ENCODE peak calls at places on chromosomes 6 and 20, in ten cellular contexts. U is CD8-positive, alpha-beta T cell; T is OCI-LY7; W is astrocyte of the cerebellum; C is right cardiac atrium; G is ovary; O is GM23248; Z is CD4-positive, alpha-beta memory T cell; R is adrenal gland; Y is fibroblast of mammary gland. J is an unnamed sample.

GRCh38 chr20:346640-347316 is at the start of gene NRSN2:
- DNase-seq in R (peak), Y (peak), Z (no peak), C (peak), T (no peak), G (peak), W (no peak), U (no peak), O (peak), J (no peak)

GRCh38 chr20:63223121-63223825 is 7.3 kb upstream of the YTHDF1 start:
- DNase-seq in Z (peak), G (no peak), T (peak), O (peak), Y (peak), W (peak), U (no peak), C (peak), R (peak), J (no peak)

GRCh38 chr6:134060491-134061106 is 8.2 kb upstream of the SLC2A12 start:
- DNase-seq in O (peak), W (peak), G (no peak), Y (peak), C (no peak), Z (no peak), U (no peak), R (no peak), T (no peak), J (no peak)

GRCh38 chr20:57414867-57415592 is 23.8 kb downstream of the RBM38 start:
- DNase-seq in O (peak), G (no peak), U (no peak), T (no peak), R (no peak), W (no peak), C (no peak), Z (no peak), Y (peak), J (no peak)

GRCh38 chr6:169274761-169275160 is 21.1 kb upstream of the THBS2 start:
- DNase-seq in Y (peak), O (peak), U (no peak), C (no peak), G (no peak), Z (no peak), W (no peak), T (no peak), R (peak), J (no peak)

GRCh38 chr6:168934856-168935627 is 318.6 kb downstream of the THBS2 start:
- DNase-seq in Y (peak), O (no peak), U (no peak), R (no peak), G (no peak), C (no peak), Z (no peak), T (no peak), W (no peak), J (no peak)

GRCh38 chr20:56630086-56630493 is 984 bp downstream of the TFAP2C start:
- DNase-seq in Z (no peak), U (no peak), G (peak), C (peak), R (peak), Y (peak), T (no peak), W (peak), O (peak), J (no peak)

GRCh38 chr6:20564269-20564668 is 30.0 kb downstream of the CDKAL1 start:
- DNase-seq in O (peak), U (no peak), W (peak), R (no peak), T (peak), Y (peak), G (no peak), Z (peak), C (no peak), J (no peak)

GRCh38 chr6:159727717-159728440 is 573 bp downstream of the WTAP start:
- DNase-seq in W (no peak), G (no peak), R (peak), O (peak), C (no peak), Y (peak), Z (no peak), U (peak), T (peak), J (no peak)

GRCh38 chr6:167824591-167825041 is 2.1 kb upstream of the AFDN start:
- DNase-seq in O (peak), Y (peak), G (no peak), Z (no peak), W (peak), C (no peak), R (no peak), T (no peak), U (no peak), J (peak)

GRCh38 chr20:34240698-34241615 is at the start of gene ASIP:
- DNase-seq in Z (peak), W (no peak), G (no peak), U (no peak), R (no peak), T (peak), C (no peak), O (no peak), Y (peak), J (no peak)

GRCh38 chr6:49205526-49205925 is 257.5 kb downstream of the MMUT start:
- DNase-seq in R (no peak), W (no peak), G (no peak), C (no peak), T (no peak), Y (no peak), U (no peak), Z (no peak), O (no peak), J (no peak)

GRCh38 chr6:26594730-26595632 is 1.8 kb upstream of the ABT1 start:
- DNase-seq in R (no peak), Z (no peak), W (no peak), Y (peak), O (peak), T (no peak), U (no peak), G (peak), C (no peak), J (no peak)

GRCh38 chr20:25867776-25868649 is 171.4 kb upstream of the ZNF337 start:
- DNase-seq in U (peak), R (peak), C (peak), G (peak), Z (peak), T (no peak), W (peak), O (peak), Y (peak), J (no peak)

GRCh38 chr6:155201461-155202226 is 62.2 kb upstream of the CLDN20 start:
- DNase-seq in R (no peak), Y (peak), T (no peak), Z (no peak), O (peak), C (no peak), G (no peak), W (peak), U (no peak), J (peak)

GRCh38 chr20:14401479-14402138 is 64.2 kb upstream of the FLRT3 start:
- DNase-seq in W (no peak), T (no peak), Z (no peak), U (no peak), C (no peak), R (no peak), Y (no peak), G (no peak), O (no peak), J (no peak)

GRCh38 chr20:33630507-33630906 is 31.6 kb upstream of the C20orf144 start:
- DNase-seq in T (no peak), U (no peak), R (no peak), G (no peak), W (no peak), Z (no peak), Y (no peak), O (no peak), C (no peak), J (no peak)

GRCh38 chr6:34560366-34561226 is 4.5 kb upstream of the SPDEF start:
- DNase-seq in Y (peak), G (no peak), O (peak), W (no peak), R (no peak), U (no peak), C (peak), T (no peak), Z (no peak), J (no peak)

DNA sequence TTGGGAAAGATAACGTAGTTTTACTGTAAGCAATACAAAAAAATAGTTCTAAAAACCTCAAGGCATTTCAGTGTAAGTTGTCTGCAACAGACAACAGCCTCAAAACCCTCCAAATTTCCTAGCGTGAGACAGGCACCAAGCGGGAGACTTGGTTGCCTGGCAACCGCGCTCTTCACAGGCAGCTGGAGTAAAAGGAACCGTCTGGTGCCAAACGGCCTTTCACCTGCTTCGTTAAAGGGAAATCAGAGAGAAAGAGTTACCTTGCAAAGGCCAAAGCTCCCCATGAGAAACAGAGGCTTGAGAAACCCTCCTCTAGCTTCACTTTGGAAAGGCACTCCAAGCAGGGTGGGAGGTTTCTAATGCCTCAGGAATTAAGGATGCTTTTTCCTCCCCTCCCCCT is 129.8 kb upstream of the UFL1 start:
- DNase-seq in C (peak), O (peak), R (peak), T (no peak), G (no peak), W (peak), U (no peak), Z (no peak), Y (no peak), J (no peak)
- H3K4me3 ChIP-seq in C (no peak), O (no peak), R (no peak), T (no peak), G (no peak), W (no peak), U (no peak), Z (no peak), Y (no peak), J (no peak)

GRCh38 chr6:2765896-2766766 is 938 bp downstream of the WRNIP1 start:
- DNase-seq in Y (no peak), Z (peak), G (peak), C (peak), W (no peak), R (peak), U (peak), T (peak), O (peak), J (no peak)

GRCh38 chr6:2763345-2763841 is 1.8 kb upstream of the WRNIP1 start:
- DNase-seq in Z (no peak), G (peak), R (peak), U (no peak), C (peak), O (no peak), W (no peak), T (no peak), Y (no peak), J (no peak)

GRCh38 chr6:2765166-2765895 is at the start of gene WRNIP1:
- DNase-seq in T (peak), Z (peak), W (peak), U (peak), O (peak), C (peak), G (peak), R (peak), Y (peak), J (peak)

GRCh38 chr6:2764610-2765165 is 505 bp upstream of the WRNIP1 start:
- DNase-seq in W (no peak), T (peak), C (peak), Z (peak), U (peak), R (peak), G (no peak), O (peak), Y (peak), J (no peak)

GRCh38 chr6:2763876-2764540 is 1.2 kb upstream of the WRNIP1 start:
- DNase-seq in C (peak), O (no peak), T (no peak), W (no peak), R (peak), Y (no peak), U (no peak), G (peak), Z (no peak), J (no peak)
- H3K4me3 ChIP-seq in C (peak), O (peak), T (peak), W (peak), R (no peak), Y (peak), U (peak), G (peak), Z (no peak), J (peak)

GRCh38 chr20:59936409-59936808 is 3.0 kb upstream of the SYCP2 start:
- DNase-seq in Y (no peak), C (no peak), G (no peak), W (no peak), R (no peak), T (no peak), U (no peak), O (no peak), Z (no peak), J (no peak)
- H3K4me3 ChIP-seq in Y (no peak), C (no peak), G (no peak), W (no peak), R (no peak), T (no peak), U (no peak), O (no peak), Z (no peak), J (no peak)

GRCh38 chr6:125101128-125101527 is 52.4 kb upstream of the TPD52L1 start:
- DNase-seq in Y (no peak), O (no peak), G (no peak), R (no peak), C (no peak), Z (no peak), U (no peak), T (no peak), W (no peak), J (no peak)

GRCh38 chr6:125100018-125100652 is 53.4 kb upstream of the TPD52L1 start:
- DNase-seq in R (no peak), C (no peak), G (no peak), Y (no peak), W (no peak), Z (no peak), T (no peak), U (no peak), O (no peak), J (no peak)

GRCh38 chr6:125097186-125097585 is 56.4 kb upstream of the TPD52L1 start:
- DNase-seq in R (no peak), Y (no peak), Z (no peak), C (no peak), W (no peak), U (no peak), O (no peak), T (no peak), G (no peak), J (no peak)

GRCh38 chr6:125098253-125098652 is 55.3 kb upstream of the TPD52L1 start:
- DNase-seq in Z (no peak), O (no peak), U (no peak), G (no peak), T (no peak), W (no peak), Y (no peak), C (no peak), R (no peak), J (no peak)

GRCh38 chr6:125099211-125100017 is 54.2 kb upstream of the TPD52L1 start:
- DNase-seq in Z (no peak), R (peak), T (no peak), G (peak), O (peak), C (peak), Y (peak), W (no peak), U (no peak), J (no peak)
- H3K4me3 ChIP-seq in Z (no peak), R (no peak), T (no peak), G (peak), O (peak), C (peak), Y (peak), W (peak), U (peak), J (peak)

GRCh38 chr6:56851541-56852248 is 103.2 kb upstream of the BEND6 start:
- DNase-seq in T (peak), R (peak), C (peak), U (no peak), Z (peak), W (peak), O (peak), Y (peak), G (peak), J (peak)

GRCh38 chr6:56851104-56851503 is 103.8 kb upstream of the BEND6 start:
- DNase-seq in Z (no peak), W (no peak), O (peak), U (no peak), T (no peak), R (peak), Y (peak), C (peak), G (no peak), J (no peak)

GRCh38 chr6:56848105-56848504 is 106.8 kb upstream of the BEND6 start:
- DNase-seq in R (no peak), U (no peak), Z (no peak), G (no peak), T (no peak), Y (no peak), C (no peak), W (no peak), O (no peak), J (no peak)

GRCh38 chr6:56850618-56851017 is 104.3 kb upstream of the BEND6 start:
- DNase-seq in U (no peak), G (no peak), R (no peak), C (no peak), Y (no peak), T (no peak), Z (no peak), O (peak), W (no peak), J (no peak)

DNA sequence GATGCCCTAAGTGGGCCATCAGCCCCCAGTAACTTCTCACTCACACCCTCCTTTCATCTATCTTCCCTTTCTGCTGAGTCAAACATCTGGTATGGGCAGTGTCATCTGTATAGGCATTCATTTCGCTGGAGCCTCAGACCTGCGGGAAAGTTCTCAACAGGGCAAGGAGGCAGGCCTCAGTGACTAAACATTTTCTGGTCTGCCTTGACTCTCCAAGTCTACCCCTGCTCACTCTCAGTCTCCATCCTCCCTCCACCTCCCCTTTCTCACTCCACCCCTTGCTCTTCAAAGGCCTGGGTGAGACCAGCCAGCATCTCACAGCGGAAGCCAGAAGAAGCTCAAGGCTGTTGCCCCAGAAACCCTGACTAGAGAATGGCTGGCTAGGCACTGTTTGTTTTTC is 105.0 kb upstream of the BEND6 start:
- DNase-seq in C (no peak), U (no peak), Y (peak), Z (no peak), T (no peak), O (peak), G (peak), R (peak), W (no peak), J (no peak)
- H3K4me3 ChIP-seq in C (no peak), U (no peak), Y (peak), Z (no peak), T (no peak), O (peak), G (no peak), R (no peak), W (peak), J (peak)